ENCODE peak calls at places on chromosomes 16 and 17, in nine cellular contexts. K, U, C, I, R, J, E, P and H are unnamed samples.

GRCh38 chr17:30950669-30951399 is 20.0 kb upstream of the RNF135 start:
- DNase-seq in K (no peak), U (no peak), C (peak; percentile 96), I (peak; percentile 81), R (no peak), J (no peak), E (peak; percentile 93), P (no peak), H (no peak)

GRCh38 chr16:62190426-62190825 is 154.2 kb upstream of the CDH8 start:
- DNase-seq in K (no peak), U (peak; percentile 27), C (peak; percentile 1), I (peak; percentile 17), R (no peak), J (no peak), E (no peak), P (no peak), H (no peak)

GRCh38 chr16:89404561-89404960 is 85.8 kb downstream of the ANKRD11 start:
- DNase-seq in K (no peak), U (no peak), C (no peak), I (no peak), R (no peak), J (no peak), E (no peak), P (no peak), H (no peak)

GRCh38 chr16:60929-61878 is 7.6 kb downstream of the SNRNP25 start:
- DNase-seq in K (no peak), U (no peak), C (no peak), I (no peak), R (no peak), J (no peak), E (no peak), P (no peak), H (no peak)

GRCh38 chr16:1366712-1367299 is 15.1 kb downstream of the GNPTG start:
- DNase-seq in K (no peak), U (no peak), C (no peak), I (no peak), R (no peak), J (no peak), E (no peak), P (no peak), H (no peak)

GRCh38 chr16:68421076-68421475 is 27.2 kb downstream of the SMPD3 start:
- DNase-seq in K (no peak), U (no peak), C (no peak), I (no peak), R (no peak), J (no peak), E (no peak), P (no peak), H (no peak)

GRCh38 chr16:84378567-84378966 is 10.2 kb downstream of the ATP2C2 start:
- DNase-seq in K (no peak), U (no peak), C (no peak), I (no peak), R (no peak), J (no peak), E (no peak), P (no peak), H (no peak)

GRCh38 chr17:249236-249993 is 68.0 kb upstream of the DOC2B start:
- DNase-seq in K (no peak), U (no peak), C (no peak), I (no peak), R (no peak), J (no peak), E (no peak), P (no peak), H (no peak)

GRCh38 chr17:49502258-49502657 is 7.2 kb downstream of the NGFR start:
- DNase-seq in K (no peak), U (no peak), C (no peak), I (no peak), R (no peak), J (no peak), E (no peak), P (no peak), H (no peak)